ENCODE peak calls at places on chromosomes 5 and 9, in ten cellular contexts. V is psoas muscle, D is fibroblast of pulmonary artery, R is mesothelial cell of epicardium, S is cardiac fibroblast, O is heart left ventricle, A is AG04449, E is RWPE1, B is GM06990, W is ascending aorta. H is an unnamed sample.

GRCh38 chr9:109315889-109316640 is 4.8 kb downstream of the EPB41L4B start:
- DNase-seq in S (peak; percentile 73), A (no peak), O (no peak), E (peak; percentile 98), W (peak; percentile 87), R (no peak), V (peak; percentile 90), D (peak; percentile 37), B (no peak), H (no peak)

GRCh38 chr5:145937432-145938250 is 1.3 kb downstream of the SH3RF2 start:
- DNase-seq in B (no peak), W (no peak), O (no peak), A (no peak), D (peak; percentile 39), V (peak; percentile 58), E (peak; percentile 97), S (peak; percentile 56), R (no peak), H (peak; percentile 16)

GRCh38 chr9:112489876-112490661 is 3.4 kb downstream of the KIAA1958 start:
- DNase-seq in R (no peak), S (no peak), O (no peak), D (no peak), A (no peak), B (no peak), E (no peak), V (no peak), W (no peak), H (no peak)

GRCh38 chr5:173051746-173052145 is 4.4 kb upstream of the CREBRF start:
- DNase-seq in W (no peak), S (peak; percentile 36), D (no peak), A (no peak), B (no peak), V (no peak), R (no peak), O (no peak), E (no peak), H (no peak)

GRCh38 chr5:32936329-32936728 is 225.2 kb downstream of the NPR3 start:
- DNase-seq in O (no peak), B (no peak), V (no peak), E (no peak), R (no peak), A (no peak), W (no peak), D (no peak), S (no peak), H (no peak)

GRCh38 chr9:84322830-84323229 is 17.7 kb downstream of the SLC28A3 start:
- DNase-seq in B (no peak), O (no peak), E (peak; percentile 78), W (no peak), S (peak; percentile 92), V (no peak), A (peak; percentile 61), R (no peak), D (peak; percentile 63), H (no peak)

GRCh38 chr9:4299006-4299795 is 667 bp downstream of the GLIS3 start:
- DNase-seq in D (peak; percentile 61), W (peak; percentile 75), E (no peak), B (peak; percentile 15), V (peak; percentile 65), R (peak; percentile 24), O (peak; percentile 64), A (no peak), S (peak; percentile 65), H (peak; percentile 51)

GRCh38 chr9:132546148-132547051 is 36.0 kb upstream of the BARHL1 start:
- DNase-seq in W (no peak), R (no peak), E (peak; percentile 36), V (peak; percentile 51), S (peak; percentile 4), D (peak; percentile 25), O (no peak), A (no peak), B (no peak), H (no peak)

GRCh38 chr5:126984632-126985031 is 45.7 kb downstream of the MARCHF3 start:
- DNase-seq in A (no peak), S (no peak), W (no peak), V (no peak), R (no peak), B (no peak), D (no peak), O (no peak), E (no peak), H (no peak)

GRCh38 chr9:37990404-37991015 is 78.5 kb downstream of the SHB start:
- DNase-seq in S (no peak), O (no peak), A (no peak), R (no peak), B (no peak), V (no peak), W (no peak), D (no peak), E (no peak), H (no peak)
- TF ChIP-seq CTCF in S (no peak), O (no peak), A (no peak), R (no peak), B (no peak), V (no peak), W (no peak), D (no peak), E (no peak), H (no peak)

DNA sequence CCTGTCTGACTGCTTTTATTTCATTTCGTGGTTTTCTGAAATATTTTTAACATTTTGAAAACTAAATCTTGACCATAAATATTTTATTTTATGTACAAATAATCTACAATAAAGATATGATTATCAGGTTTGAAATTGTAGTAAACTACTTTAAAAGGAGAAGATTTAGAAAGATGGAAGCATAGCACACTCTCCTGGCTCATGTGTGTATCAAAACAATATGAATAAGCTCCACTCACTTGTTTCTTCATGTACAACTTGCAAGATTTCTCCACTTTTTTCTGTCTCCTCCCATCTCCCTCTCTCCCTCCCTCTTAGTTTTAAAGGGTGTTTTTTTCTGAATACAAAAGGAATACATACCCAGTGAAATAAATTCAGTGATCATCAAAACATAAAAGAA is 15.4 kb upstream of the VPS13A start:
- DNase-seq in S (peak; percentile 65), E (no peak), V (no peak), O (no peak), B (no peak), A (no peak), W (no peak), D (peak; percentile 35), R (no peak), H (no peak)
- TF ChIP-seq CTCF in S (peak; percentile 23), E (peak; percentile 30), V (no peak), O (no peak), B (no peak), A (no peak), W (no peak), D (no peak), R (no peak), H (no peak)

GRCh38 chr9:80509358-80509757 is 937.6 kb downstream of the TLE4 start:
- DNase-seq in W (no peak), S (no peak), D (no peak), O (no peak), A (no peak), B (no peak), R (no peak), E (no peak), V (no peak), H (no peak)
- TF ChIP-seq CTCF in W (no peak), S (peak; percentile 12), D (no peak), O (no peak), A (no peak), B (no peak), R (peak; percentile 45), E (peak; percentile 28), V (no peak), H (no peak)

GRCh38 chr5:143642791-143643190 is 169.2 kb upstream of the HMHB1 start:
- DNase-seq in O (no peak), S (peak; percentile 37), D (no peak), A (no peak), B (no peak), R (no peak), V (no peak), W (no peak), E (no peak), H (no peak)

GRCh38 chr5:143648696-143649095 is 163.3 kb upstream of the HMHB1 start:
- DNase-seq in V (no peak), D (no peak), E (no peak), S (peak; percentile 24), W (no peak), B (no peak), A (no peak), O (no peak), R (no peak), H (no peak)

GRCh38 chr5:143646961-143647360 is 165.0 kb upstream of the HMHB1 start:
- DNase-seq in R (no peak), D (no peak), A (no peak), E (no peak), W (no peak), O (no peak), B (no peak), V (no peak), S (no peak), H (no peak)

GRCh38 chr5:143644751-143645150 is 167.2 kb upstream of the HMHB1 start:
- DNase-seq in W (no peak), B (no peak), D (no peak), R (no peak), V (no peak), S (no peak), E (no peak), A (no peak), O (no peak), H (no peak)

GRCh38 chr5:143645356-143645755 is 166.6 kb upstream of the HMHB1 start:
- DNase-seq in V (no peak), W (no peak), O (no peak), D (no peak), E (no peak), A (no peak), S (no peak), R (no peak), B (no peak), H (no peak)
- TF ChIP-seq CTCF in V (no peak), W (no peak), O (no peak), D (no peak), E (no peak), A (no peak), S (no peak), R (no peak), B (no peak), H (no peak)

GRCh38 chr9:101172671-101173070 is 144.1 kb downstream of the PLPPR1 start:
- DNase-seq in V (no peak), E (no peak), A (no peak), B (no peak), W (no peak), D (no peak), S (no peak), O (no peak), R (no peak), H (no peak)

GRCh38 chr9:101173907-101174306 is 145.4 kb downstream of the PLPPR1 start:
- DNase-seq in E (no peak), R (no peak), O (no peak), W (no peak), D (no peak), B (no peak), A (no peak), S (no peak), V (no peak), H (no peak)

DNA sequence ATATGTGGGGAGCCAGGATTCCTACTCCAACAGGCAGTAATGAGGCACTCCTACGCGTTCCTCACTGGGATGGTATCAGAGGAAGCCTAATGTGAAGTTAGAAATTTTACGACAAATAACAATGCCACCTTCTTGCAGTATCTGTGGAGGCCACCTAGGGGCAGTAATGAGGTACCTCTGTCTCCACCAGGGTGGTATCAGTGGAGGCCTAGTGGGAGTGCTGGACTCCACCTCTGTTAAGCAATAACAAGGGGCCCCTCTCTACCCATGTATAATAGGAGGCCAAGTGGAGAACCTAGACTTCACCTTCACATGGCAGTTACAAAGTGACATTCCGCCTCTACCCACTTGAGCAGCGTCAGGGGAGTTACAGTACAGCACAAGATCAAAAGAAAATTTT is 147.9 kb downstream of the PLPPR1 start:
- DNase-seq in W (no peak), V (no peak), A (no peak), S (no peak), D (no peak), R (no peak), E (no peak), O (no peak), B (no peak), H (no peak)
- TF ChIP-seq CTCF in W (no peak), V (no peak), A (no peak), S (no peak), D (no peak), R (no peak), E (no peak), O (no peak), B (peak; percentile 40), H (no peak)

H was measured in GM20000.